ENCODE peak calls at places on chromosomes 2 and 18, in four cellular contexts. One of them, this sample, is unnamed.

GRCh38 chr2:191560594-191560993 is 117.3 kb upstream of the NABP1 start:
- DNase-seq in left lung: no peak
- DNase-seq in neural progenitor cell: no peak
- DNase-seq in AG10803: no peak
- DNase-seq in this sample: no peak

GRCh38 chr2:127401757-127402695 is 14.3 kb upstream of the MAP3K2 start:
- DNase-seq in neural progenitor cell: no peak
- DNase-seq in left lung: no peak
- DNase-seq in AG10803: no peak
- DNase-seq in this sample: no peak

GRCh38 chr2:145484443-145485086 is 964.6 kb upstream of the ZEB2 start:
- DNase-seq in neural progenitor cell: no peak
- DNase-seq in left lung: no peak
- DNase-seq in AG10803: peak; percentile 70
- DNase-seq in this sample: no peak

GRCh38 chr2:1900736-1901135 is 156.4 kb upstream of the PXDN start:
- DNase-seq in left lung: no peak
- DNase-seq in AG10803: no peak
- DNase-seq in neural progenitor cell: peak; percentile 75
- DNase-seq in this sample: no peak

GRCh38 chr18:13565228-13565627 is 161.1 kb downstream of the FAM210A start:
- DNase-seq in neural progenitor cell: no peak
- DNase-seq in left lung: no peak
- DNase-seq in AG10803: no peak
- DNase-seq in this sample: no peak

GRCh38 chr2:88656690-88657089 is 29.4 kb upstream of the EIF2AK3 start:
- DNase-seq in left lung: no peak
- DNase-seq in neural progenitor cell: no peak
- DNase-seq in AG10803: peak; percentile 11
- DNase-seq in this sample: no peak

GRCh38 chr2:196238836-196239380 is 67.5 kb upstream of the STK17B start:
- DNase-seq in left lung: no peak
- DNase-seq in neural progenitor cell: no peak
- DNase-seq in AG10803: peak; percentile 41
- DNase-seq in this sample: no peak

GRCh38 chr2:241636182-241636982 is 576 bp downstream of the THAP4 start:
- DNase-seq in neural progenitor cell: peak; percentile 87
- DNase-seq in AG10803: peak; percentile 37
- DNase-seq in left lung: peak; percentile 40
- DNase-seq in this sample: peak; percentile 18

GRCh38 chr2:37168217-37168981 is 11.6 kb upstream of the EIF2AK2 start:
- DNase-seq in neural progenitor cell: peak; percentile 56
- DNase-seq in AG10803: peak; percentile 40
- DNase-seq in left lung: no peak
- DNase-seq in this sample: no peak

GRCh38 chr18:48929212-48929612 is 21.6 kb downstream of the SMAD7 start:
- DNase-seq in AG10803: no peak
- DNase-seq in left lung: no peak
- DNase-seq in neural progenitor cell: no peak
- DNase-seq in this sample: no peak

GRCh38 chr2:226536410-226536809 is 263.2 kb downstream of the IRS1 start:
- DNase-seq in neural progenitor cell: no peak
- DNase-seq in left lung: no peak
- DNase-seq in AG10803: no peak
- DNase-seq in this sample: no peak

GRCh38 chr2:233209978-233210680 is 41.3 kb upstream of the ATG16L1 start:
- DNase-seq in AG10803: no peak
- DNase-seq in neural progenitor cell: no peak
- DNase-seq in left lung: no peak
- DNase-seq in this sample: no peak

GRCh38 chr2:170310876-170311502 is 133.0 kb downstream of the MYO3B start:
- DNase-seq in neural progenitor cell: no peak
- DNase-seq in left lung: no peak
- DNase-seq in AG10803: no peak
- DNase-seq in this sample: no peak

GRCh38 chr2:228056293-228056692 is 125.2 kb downstream of the SPHKAP start:
- DNase-seq in neural progenitor cell: no peak
- DNase-seq in AG10803: no peak
- DNase-seq in left lung: no peak
- DNase-seq in this sample: no peak

GRCh38 chr2:30763151-30763660 is 44.0 kb downstream of the CAPN13 start:
- DNase-seq in neural progenitor cell: no peak
- DNase-seq in left lung: no peak
- DNase-seq in AG10803: peak; percentile 67
- DNase-seq in this sample: no peak

GRCh38 chr2:241665731-241666440 is 20.7 kb downstream of the DTYMK start:
- DNase-seq in AG10803: no peak
- DNase-seq in left lung: no peak
- DNase-seq in neural progenitor cell: no peak
- DNase-seq in this sample: no peak

GRCh38 chr2:11496311-11496710 is 30.4 kb upstream of the E2F6 start:
- DNase-seq in AG10803: no peak
- DNase-seq in left lung: no peak
- DNase-seq in neural progenitor cell: no peak
- DNase-seq in this sample: no peak

GRCh38 chr18:33369711-33370449 is 70.6 kb downstream of the CCDC178 start:
- DNase-seq in left lung: no peak
- DNase-seq in AG10803: no peak
- DNase-seq in neural progenitor cell: no peak
- DNase-seq in this sample: no peak

GRCh38 chr2:224434618-224435017 is 32.7 kb upstream of the FAM124B start:
- DNase-seq in neural progenitor cell: no peak
- DNase-seq in left lung: no peak
- DNase-seq in AG10803: no peak
- DNase-seq in this sample: no peak

GRCh38 chr2:100422320-100422719 is 4.9 kb upstream of the CHST10 start:
- DNase-seq in neural progenitor cell: peak; percentile 58
- DNase-seq in AG10803: peak; percentile 29
- DNase-seq in left lung: no peak
- DNase-seq in this sample: peak; percentile 44

GRCh38 chr2:180980185-180980942 is at the start of gene UBE2E3:
- DNase-seq in neural progenitor cell: peak; percentile 92
- DNase-seq in AG10803: peak; percentile 76
- DNase-seq in left lung: peak; percentile 80
- DNase-seq in this sample: peak; percentile 89

GRCh38 chr18:50671376-50671775 is 111.5 kb downstream of the MAPK4 start:
- DNase-seq in AG10803: no peak
- DNase-seq in left lung: no peak
- DNase-seq in neural progenitor cell: no peak
- DNase-seq in this sample: no peak

DNA sequence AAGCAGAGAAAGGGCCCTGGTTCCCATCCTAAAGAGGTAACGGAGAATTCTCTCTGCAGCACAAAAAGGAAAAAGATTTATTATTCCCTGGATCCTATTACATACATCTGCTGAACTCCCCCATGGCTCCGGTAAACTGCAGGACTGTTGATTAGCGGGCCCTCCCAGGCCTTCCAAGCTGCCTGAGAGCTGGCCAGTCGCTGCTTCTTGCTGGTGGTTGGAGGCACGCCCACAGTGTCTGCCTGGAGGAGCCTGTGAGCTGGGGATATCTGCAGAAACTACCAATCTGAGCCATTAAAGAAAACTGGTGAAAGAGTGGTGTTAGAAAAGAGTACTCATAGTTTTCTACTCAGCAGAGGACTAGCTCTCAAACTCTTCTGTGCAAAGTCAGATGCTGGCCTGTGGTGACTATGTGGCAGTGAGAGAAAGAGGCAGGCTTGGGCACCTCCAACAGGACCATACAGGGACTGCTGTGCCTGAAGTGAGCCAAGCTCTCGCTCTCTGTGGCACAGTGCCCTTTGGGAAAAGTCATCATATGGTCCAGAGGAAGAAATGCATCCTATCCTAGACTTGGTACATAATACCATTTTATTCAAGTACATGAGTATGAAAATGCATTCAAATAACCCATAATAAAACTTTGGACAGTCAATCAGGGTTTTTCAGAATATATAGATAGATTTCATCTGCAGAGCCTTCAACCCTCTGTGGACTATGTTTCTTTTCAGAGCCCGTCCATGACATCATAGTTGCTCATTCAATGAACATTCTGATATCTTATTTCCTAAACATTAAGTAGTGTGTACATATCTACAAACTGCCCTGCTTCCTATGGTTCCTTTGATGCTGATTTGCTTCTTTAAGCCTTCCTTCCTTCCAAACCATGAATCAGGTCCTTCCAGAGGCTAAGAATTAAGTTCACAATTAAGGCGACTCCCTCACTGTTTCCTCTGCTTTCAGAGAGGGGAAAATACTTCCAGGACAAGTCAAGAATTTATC is 242.0 kb upstream of the LYPD1 start:
- DNase-seq in left lung: no peak
- DNase-seq in neural progenitor cell: peak; percentile 47
- DNase-seq in AG10803: no peak
- DNase-seq in this sample: no peak
- TF ChIP-seq CTCF in left lung: no peak
- TF ChIP-seq CTCF in neural progenitor cell: peak; percentile 47
- TF ChIP-seq CTCF in AG10803: no peak
- TF ChIP-seq CTCF in this sample: peak; percentile 23

GRCh38 chr2:85143463-85144082 is 10.4 kb downstream of the TCF7L1 start:
- DNase-seq in neural progenitor cell: no peak
- DNase-seq in left lung: no peak
- DNase-seq in AG10803: no peak
- DNase-seq in this sample: no peak

GRCh38 chr2:85152895-85153294 is 19.7 kb downstream of the TCF7L1 start:
- DNase-seq in neural progenitor cell: no peak
- DNase-seq in AG10803: no peak
- DNase-seq in left lung: no peak
- DNase-seq in this sample: no peak

GRCh38 chr2:85145116-85145820 is 12.1 kb downstream of the TCF7L1 start:
- DNase-seq in left lung: no peak
- DNase-seq in neural progenitor cell: no peak
- DNase-seq in AG10803: peak; percentile 13
- DNase-seq in this sample: no peak

GRCh38 chr2:85151026-85151425 is 17.8 kb downstream of the TCF7L1 start:
- DNase-seq in neural progenitor cell: no peak
- DNase-seq in AG10803: no peak
- DNase-seq in left lung: no peak
- DNase-seq in this sample: no peak

DNA sequence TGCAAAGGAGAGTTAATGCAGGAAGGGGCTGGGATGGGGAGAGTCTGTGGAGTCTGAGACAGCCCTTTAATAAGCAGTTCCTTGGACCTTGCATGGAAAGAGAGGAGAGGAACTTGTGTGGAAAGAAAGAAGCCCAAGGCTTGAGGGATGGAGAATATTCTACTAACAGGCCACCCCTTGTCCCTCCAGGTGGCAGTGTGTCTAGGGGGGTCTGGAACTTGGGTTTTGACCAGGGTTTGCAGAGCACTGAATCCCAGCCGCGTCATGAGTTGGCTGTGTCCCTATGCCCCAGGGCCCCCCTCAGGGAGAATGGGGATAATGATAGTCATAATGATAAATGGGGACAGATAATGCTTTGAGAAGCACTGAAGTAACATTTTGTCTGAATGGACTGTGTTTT is 15.0 kb downstream of the TCF7L1 start:
- DNase-seq in left lung: no peak
- DNase-seq in AG10803: no peak
- DNase-seq in neural progenitor cell: no peak
- DNase-seq in this sample: no peak
- TF ChIP-seq CTCF in left lung: no peak
- TF ChIP-seq CTCF in AG10803: no peak
- TF ChIP-seq CTCF in neural progenitor cell: no peak
- TF ChIP-seq CTCF in this sample: no peak

GRCh38 chr18:11118051-11118450 is 31.3 kb downstream of the PIEZO2 start:
- DNase-seq in AG10803: no peak
- DNase-seq in left lung: no peak
- DNase-seq in neural progenitor cell: no peak
- DNase-seq in this sample: no peak
- TF ChIP-seq CTCF in AG10803: no peak
- TF ChIP-seq CTCF in left lung: no peak
- TF ChIP-seq CTCF in neural progenitor cell: no peak
- TF ChIP-seq CTCF in this sample: no peak

DNA sequence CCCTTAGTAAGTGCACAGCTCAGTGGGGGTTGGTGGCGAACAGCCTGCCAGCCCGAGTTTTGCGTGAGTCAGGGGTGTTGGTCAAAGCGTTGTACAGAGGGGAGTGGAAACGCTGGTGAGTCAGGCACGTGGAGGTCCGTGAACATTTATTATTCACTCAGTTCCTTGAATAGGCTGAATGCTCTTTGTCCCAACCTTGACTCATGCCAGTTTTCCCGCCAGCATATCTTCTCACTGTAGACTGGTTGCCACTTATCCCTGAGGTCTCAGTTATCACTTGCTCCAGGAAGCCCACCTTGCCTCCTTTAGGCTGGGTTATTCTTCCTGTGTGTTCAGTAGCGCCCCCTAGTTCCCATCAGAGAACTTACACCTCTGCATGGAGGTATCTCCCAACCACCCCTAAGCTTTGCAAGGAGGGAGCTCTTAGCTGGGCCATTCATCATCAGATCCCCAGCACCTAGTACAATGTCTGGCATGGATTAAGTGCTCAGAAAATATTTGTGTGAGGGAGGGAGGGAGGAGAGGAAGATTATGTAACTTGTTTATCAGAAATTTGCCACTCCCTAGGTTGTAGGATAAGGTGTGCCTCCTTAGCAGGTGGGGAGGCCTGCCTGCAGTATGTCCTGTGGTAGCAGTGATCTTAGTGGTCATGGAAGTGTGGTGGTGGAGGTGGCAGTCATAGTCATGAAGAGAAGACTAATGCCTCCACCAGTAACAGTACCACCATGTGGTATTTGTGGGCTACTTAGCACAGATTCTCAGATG is 72.1 kb downstream of the CABLES1 start:
- DNase-seq in neural progenitor cell: peak; percentile 41
- DNase-seq in AG10803: no peak
- DNase-seq in left lung: no peak
- DNase-seq in this sample: no peak
- TF ChIP-seq CTCF in neural progenitor cell: peak; percentile 63
- TF ChIP-seq CTCF in AG10803: peak; percentile 16
- TF ChIP-seq CTCF in left lung: no peak
- TF ChIP-seq CTCF in this sample: peak; percentile 40

GRCh38 chr2:165144315-165144714 is 59.5 kb downstream of the SCN3A start:
- DNase-seq in AG10803: no peak
- DNase-seq in left lung: no peak
- DNase-seq in neural progenitor cell: peak; percentile 8
- DNase-seq in this sample: no peak

GRCh38 chr2:165147201-165148045 is 56.4 kb downstream of the SCN3A start:
- DNase-seq in neural progenitor cell: no peak
- DNase-seq in AG10803: no peak
- DNase-seq in left lung: no peak
- DNase-seq in this sample: no peak

GRCh38 chr2:165141601-165142000 is 62.2 kb downstream of the SCN3A start:
- DNase-seq in left lung: no peak
- DNase-seq in AG10803: no peak
- DNase-seq in neural progenitor cell: no peak
- DNase-seq in this sample: no peak
- TF ChIP-seq CTCF in left lung: no peak
- TF ChIP-seq CTCF in AG10803: peak; percentile 28
- TF ChIP-seq CTCF in neural progenitor cell: peak; percentile 27
- TF ChIP-seq CTCF in this sample: peak; percentile 51

GRCh38 chr2:20444113-20444992 is 2.5 kb upstream of the RHOB start:
- DNase-seq in left lung: peak; percentile 14
- DNase-seq in AG10803: peak; percentile 71
- DNase-seq in neural progenitor cell: peak; percentile 50
- DNase-seq in this sample: no peak
- TF ChIP-seq CTCF in left lung: no peak
- TF ChIP-seq CTCF in AG10803: no peak
- TF ChIP-seq CTCF in neural progenitor cell: no peak
- TF ChIP-seq CTCF in this sample: no peak

This sample was measured in neural crest cell.